ENCODE peak calls at places on chromosomes 1 and 21, in eight cellular contexts. One of them, this sample, is unnamed.

GRCh38 chr1:983736-984475 is 2.0 kb upstream of the PERM1 start:
- DNase-seq in prostate gland: no peak
- DNase-seq in IMR-90: no peak
- DNase-seq in endothelial cell of umbilical vein: no peak
- DNase-seq in right lobe of liver: peak; percentile 54
- DNase-seq in ovary: peak; percentile 56
- DNase-seq in body of pancreas: no peak
- DNase-seq in heart left ventricle: peak; percentile 59
- DNase-seq in this sample: peak; percentile 51

GRCh38 chr1:8512504-8512903 is 194.6 kb downstream of the SLC45A1 start:
- DNase-seq in endothelial cell of umbilical vein: no peak
- DNase-seq in heart left ventricle: no peak
- DNase-seq in ovary: no peak
- DNase-seq in prostate gland: no peak
- DNase-seq in right lobe of liver: no peak
- DNase-seq in IMR-90: no peak
- DNase-seq in body of pancreas: no peak
- DNase-seq in this sample: no peak

GRCh38 chr1:113976609-113977278 is 2.5 kb upstream of the OLFML3 start:
- DNase-seq in body of pancreas: peak; percentile 20
- DNase-seq in heart left ventricle: no peak
- DNase-seq in endothelial cell of umbilical vein: peak; percentile 68
- DNase-seq in ovary: no peak
- DNase-seq in IMR-90: peak; percentile 59
- DNase-seq in prostate gland: no peak
- DNase-seq in right lobe of liver: no peak
- DNase-seq in this sample: no peak

GRCh38 chr1:66357478-66358197 is 176.3 kb upstream of the SGIP1 start:
- DNase-seq in endothelial cell of umbilical vein: no peak
- DNase-seq in right lobe of liver: no peak
- DNase-seq in ovary: no peak
- DNase-seq in prostate gland: no peak
- DNase-seq in IMR-90: no peak
- DNase-seq in body of pancreas: no peak
- DNase-seq in heart left ventricle: no peak
- DNase-seq in this sample: no peak

GRCh38 chr1:244118087-244118761 is 67.1 kb downstream of the ZBTB18 start:
- DNase-seq in prostate gland: no peak
- DNase-seq in heart left ventricle: no peak
- DNase-seq in endothelial cell of umbilical vein: no peak
- DNase-seq in IMR-90: no peak
- DNase-seq in right lobe of liver: no peak
- DNase-seq in body of pancreas: no peak
- DNase-seq in ovary: no peak
- DNase-seq in this sample: no peak

GRCh38 chr1:19163261-19163660 is 46.8 kb downstream of the UBR4 start:
- DNase-seq in IMR-90: peak; percentile 93
- DNase-seq in right lobe of liver: no peak
- DNase-seq in heart left ventricle: no peak
- DNase-seq in prostate gland: peak; percentile 22
- DNase-seq in body of pancreas: no peak
- DNase-seq in ovary: no peak
- DNase-seq in endothelial cell of umbilical vein: peak; percentile 71
- DNase-seq in this sample: no peak

GRCh38 chr1:33341190-33341589 is 20.3 kb upstream of the A3GALT2 start:
- DNase-seq in ovary: no peak
- DNase-seq in prostate gland: no peak
- DNase-seq in endothelial cell of umbilical vein: no peak
- DNase-seq in body of pancreas: no peak
- DNase-seq in right lobe of liver: no peak
- DNase-seq in IMR-90: no peak
- DNase-seq in heart left ventricle: no peak
- DNase-seq in this sample: no peak

GRCh38 chr1:235045034-235045690 is 83.5 kb downstream of the TOMM20 start:
- DNase-seq in ovary: no peak
- DNase-seq in IMR-90: peak; percentile 84
- DNase-seq in prostate gland: no peak
- DNase-seq in heart left ventricle: no peak
- DNase-seq in body of pancreas: no peak
- DNase-seq in endothelial cell of umbilical vein: no peak
- DNase-seq in right lobe of liver: no peak
- DNase-seq in this sample: no peak

GRCh38 chr21:17802568-17802967 is 16.6 kb downstream of the C21orf91 start:
- DNase-seq in body of pancreas: no peak
- DNase-seq in heart left ventricle: no peak
- DNase-seq in right lobe of liver: no peak
- DNase-seq in ovary: no peak
- DNase-seq in IMR-90: peak; percentile 67
- DNase-seq in endothelial cell of umbilical vein: no peak
- DNase-seq in prostate gland: no peak
- DNase-seq in this sample: no peak

GRCh38 chr1:36781098-36781497 is 253.2 kb downstream of the GRIK3 start:
- DNase-seq in prostate gland: no peak
- DNase-seq in ovary: no peak
- DNase-seq in heart left ventricle: no peak
- DNase-seq in right lobe of liver: no peak
- DNase-seq in endothelial cell of umbilical vein: no peak
- DNase-seq in body of pancreas: no peak
- DNase-seq in IMR-90: no peak
- DNase-seq in this sample: no peak

GRCh38 chr1:217270121-217270520 is 360.8 kb downstream of the GPATCH2 start:
- DNase-seq in heart left ventricle: no peak
- DNase-seq in body of pancreas: no peak
- DNase-seq in ovary: no peak
- DNase-seq in IMR-90: no peak
- DNase-seq in right lobe of liver: no peak
- DNase-seq in endothelial cell of umbilical vein: no peak
- DNase-seq in prostate gland: no peak
- DNase-seq in this sample: no peak

GRCh38 chr1:93005252-93005598 is 44.0 kb upstream of the DIPK1A start:
- DNase-seq in body of pancreas: no peak
- DNase-seq in heart left ventricle: no peak
- DNase-seq in prostate gland: no peak
- DNase-seq in IMR-90: no peak
- DNase-seq in right lobe of liver: no peak
- DNase-seq in endothelial cell of umbilical vein: no peak
- DNase-seq in ovary: no peak
- DNase-seq in this sample: no peak

GRCh38 chr1:180236698-180237509 is 6.8 kb downstream of the LHX4 start:
- DNase-seq in ovary: no peak
- DNase-seq in heart left ventricle: no peak
- DNase-seq in body of pancreas: no peak
- DNase-seq in prostate gland: no peak
- DNase-seq in right lobe of liver: no peak
- DNase-seq in endothelial cell of umbilical vein: no peak
- DNase-seq in IMR-90: no peak
- DNase-seq in this sample: no peak

GRCh38 chr1:214102907-214103306 is 115.1 kb downstream of the PROX1 start:
- DNase-seq in IMR-90: peak; percentile 90
- DNase-seq in right lobe of liver: no peak
- DNase-seq in prostate gland: no peak
- DNase-seq in body of pancreas: no peak
- DNase-seq in endothelial cell of umbilical vein: peak; percentile 91
- DNase-seq in heart left ventricle: no peak
- DNase-seq in ovary: no peak
- DNase-seq in this sample: no peak

GRCh38 chr21:39082656-39083376 is 100.4 kb downstream of the PSMG1 start:
- DNase-seq in endothelial cell of umbilical vein: no peak
- DNase-seq in prostate gland: peak; percentile 67
- DNase-seq in ovary: no peak
- DNase-seq in body of pancreas: no peak
- DNase-seq in heart left ventricle: no peak
- DNase-seq in IMR-90: no peak
- DNase-seq in right lobe of liver: no peak
- DNase-seq in this sample: peak; percentile 41

GRCh38 chr1:23634840-23635642 is 56.6 kb upstream of the RPL11 start:
- DNase-seq in endothelial cell of umbilical vein: peak; percentile 83
- DNase-seq in body of pancreas: peak; percentile 71
- DNase-seq in IMR-90: peak; percentile 77
- DNase-seq in right lobe of liver: no peak
- DNase-seq in heart left ventricle: peak; percentile 61
- DNase-seq in prostate gland: peak; percentile 33
- DNase-seq in ovary: peak; percentile 74
- DNase-seq in this sample: peak; percentile 69

DNA sequence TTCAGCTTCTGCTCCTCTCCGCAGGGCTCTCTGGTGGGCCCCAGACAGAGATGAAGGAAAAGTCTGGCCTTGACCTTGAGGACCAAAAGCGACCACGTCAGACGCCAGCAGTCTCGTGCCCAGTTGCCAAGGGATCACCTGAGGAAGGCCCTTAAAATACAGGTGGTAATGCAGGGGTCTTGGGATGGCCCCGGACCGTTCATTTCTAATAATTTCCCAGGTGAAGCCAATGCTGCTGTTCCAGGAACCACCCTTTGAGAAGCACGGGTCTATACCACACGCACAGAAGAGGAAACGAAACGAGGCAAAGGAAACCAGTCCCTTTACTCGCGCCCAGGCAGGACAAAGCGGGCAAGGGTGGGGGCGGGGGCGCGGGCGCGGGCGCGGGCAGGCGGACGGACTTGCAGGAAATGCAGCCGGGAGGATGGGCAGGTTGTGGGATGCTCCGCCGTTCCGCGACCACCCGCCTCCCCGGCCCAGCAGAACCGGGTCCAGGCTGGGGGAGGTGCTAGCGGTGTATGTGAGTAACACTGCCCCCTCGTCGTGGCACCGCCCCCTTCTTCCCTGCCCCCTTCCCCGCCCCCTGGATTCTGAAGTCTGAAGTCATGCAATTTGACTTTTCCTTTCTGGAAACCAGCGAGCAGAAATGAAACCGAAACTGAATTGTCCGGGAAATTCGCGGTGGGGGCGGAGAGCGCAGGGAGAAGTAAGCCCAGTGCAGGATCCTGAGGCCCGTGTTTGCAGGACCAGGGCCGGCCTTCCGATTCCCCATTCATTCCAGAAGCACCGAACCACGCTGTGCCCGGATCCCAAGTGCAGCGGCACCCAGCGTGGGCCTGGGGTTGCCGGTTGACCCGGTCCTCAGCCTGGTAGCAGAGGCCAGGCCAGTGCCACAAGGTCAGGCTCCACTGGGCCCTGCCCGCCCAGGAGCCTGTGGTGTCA is 5.8 kb upstream of the MX1 start:
- DNase-seq in prostate gland: peak; percentile 79
- DNase-seq in IMR-90: peak; percentile 84
- DNase-seq in heart left ventricle: peak; percentile 85
- DNase-seq in ovary: peak; percentile 88
- DNase-seq in right lobe of liver: peak; percentile 83
- DNase-seq in endothelial cell of umbilical vein: peak; percentile 91
- DNase-seq in body of pancreas: peak; percentile 89
- DNase-seq in this sample: peak; percentile 86
- TF ChIP-seq POLR2A in prostate gland: peak; percentile 39
- TF ChIP-seq POLR2A in IMR-90: no peak
- TF ChIP-seq POLR2A in heart left ventricle: no peak
- TF ChIP-seq POLR2A in ovary: no peak
- TF ChIP-seq POLR2A in right lobe of liver: peak; percentile 57
- TF ChIP-seq POLR2A in endothelial cell of umbilical vein: no peak
- TF ChIP-seq POLR2A in body of pancreas: peak; percentile 62
- TF ChIP-seq POLR2A in this sample: no peak

GRCh38 chr1:91689586-91690481 is 189.2 kb downstream of the CDC7 start:
- DNase-seq in right lobe of liver: peak; percentile 30
- DNase-seq in prostate gland: no peak
- DNase-seq in endothelial cell of umbilical vein: peak; percentile 86
- DNase-seq in heart left ventricle: no peak
- DNase-seq in body of pancreas: peak; percentile 13
- DNase-seq in ovary: no peak
- DNase-seq in IMR-90: no peak
- DNase-seq in this sample: no peak
- H3K27ac ChIP-seq in right lobe of liver: peak overlapping the region; percentile 58
- H3K27ac ChIP-seq in prostate gland: no peak overlapping the region
- H3K27ac ChIP-seq in endothelial cell of umbilical vein: peak overlapping the region; percentile 41
- H3K27ac ChIP-seq in heart left ventricle: peak overlapping the region; percentile 31
- H3K27ac ChIP-seq in body of pancreas: peak overlapping the region; percentile 66
- H3K27ac ChIP-seq in ovary: peak overlapping the region; percentile 6
- H3K27ac ChIP-seq in IMR-90: no peak overlapping the region
- H3K27ac ChIP-seq in this sample: no peak overlapping the region

DNA sequence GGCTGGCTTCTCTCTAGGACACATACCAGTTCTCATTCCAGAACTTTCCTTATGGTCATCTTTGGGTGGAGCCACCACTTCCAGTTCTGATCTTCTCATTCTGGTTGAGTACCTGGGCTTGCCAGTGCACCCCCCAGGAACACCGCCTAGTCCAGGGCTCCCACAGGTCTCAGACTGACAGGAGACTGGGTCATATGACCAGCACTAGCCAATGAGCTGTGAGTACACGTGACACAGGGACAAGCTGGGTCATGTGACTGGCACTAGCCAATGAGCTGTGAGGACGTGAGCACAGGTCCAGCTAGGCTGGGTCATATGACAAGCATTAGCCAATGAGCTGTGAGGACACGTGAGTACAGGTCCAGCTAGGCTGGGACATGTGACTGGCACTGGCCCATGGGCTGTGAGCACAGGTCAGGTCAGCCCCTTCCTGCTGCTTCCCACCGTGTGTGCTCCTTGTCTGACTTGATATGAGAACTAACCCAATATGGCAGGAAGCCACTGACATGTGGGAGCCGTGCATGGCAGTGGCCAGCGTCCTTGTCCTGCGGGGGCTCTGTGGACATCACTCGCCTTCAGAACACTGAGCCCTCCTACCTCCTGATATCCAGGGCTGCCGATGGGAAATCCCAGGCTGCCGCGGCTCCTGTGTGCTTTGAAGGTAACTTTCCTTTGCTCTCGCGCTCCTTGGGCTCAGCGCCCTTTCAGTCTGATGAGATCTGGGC is 22.7 kb downstream of the KRTAP10-1 start:
- DNase-seq in ovary: no peak
- DNase-seq in IMR-90: peak; percentile 29
- DNase-seq in heart left ventricle: peak; percentile 14
- DNase-seq in prostate gland: no peak
- DNase-seq in body of pancreas: peak; percentile 88
- DNase-seq in right lobe of liver: peak; percentile 33
- DNase-seq in endothelial cell of umbilical vein: no peak
- DNase-seq in this sample: no peak
- TF ChIP-seq POLR2A in ovary: no peak
- TF ChIP-seq POLR2A in IMR-90: no peak
- TF ChIP-seq POLR2A in heart left ventricle: no peak
- TF ChIP-seq POLR2A in prostate gland: no peak
- TF ChIP-seq POLR2A in body of pancreas: peak; percentile 27
- TF ChIP-seq POLR2A in right lobe of liver: no peak
- TF ChIP-seq POLR2A in endothelial cell of umbilical vein: no peak
- TF ChIP-seq POLR2A in this sample: no peak

DNA sequence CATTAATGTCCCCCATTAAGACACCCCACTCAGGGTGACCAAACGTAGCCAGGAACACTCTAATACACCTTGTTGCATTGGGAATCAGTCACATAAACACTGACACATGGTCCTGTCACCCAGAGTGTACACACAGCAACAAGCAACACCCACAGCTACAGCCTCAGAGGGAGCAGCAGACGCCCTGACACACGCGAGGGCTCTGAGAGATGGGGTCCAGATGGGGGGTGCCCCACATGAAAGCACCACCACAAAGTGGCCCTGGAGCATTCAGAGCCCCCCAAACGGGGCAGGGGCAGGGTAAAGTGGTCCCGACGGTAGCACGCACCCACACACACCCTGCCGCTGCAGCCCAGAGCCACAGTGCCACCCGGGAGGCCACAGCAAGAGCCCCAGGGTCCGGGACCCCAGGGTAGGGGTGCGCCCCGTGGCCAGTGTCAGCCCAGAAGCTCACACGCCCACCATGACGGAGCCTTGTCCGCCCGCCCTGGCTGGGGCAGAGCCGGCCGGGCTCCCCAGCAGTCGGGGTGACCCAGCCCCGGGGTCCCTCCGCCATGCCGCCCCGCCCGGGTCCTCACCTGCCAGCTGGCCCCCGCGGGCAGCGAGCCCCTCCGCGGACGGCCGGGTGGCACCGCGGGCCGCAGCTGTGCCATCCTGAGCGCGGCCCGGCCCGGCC is 47.3 kb downstream of the RAP1GAP start:
- DNase-seq in body of pancreas: no peak
- DNase-seq in IMR-90: no peak
- DNase-seq in right lobe of liver: no peak
- DNase-seq in endothelial cell of umbilical vein: no peak
- DNase-seq in prostate gland: no peak
- DNase-seq in ovary: no peak
- DNase-seq in heart left ventricle: no peak
- DNase-seq in this sample: no peak
- H3K27ac ChIP-seq in body of pancreas: peak overlapping the region; percentile 98
- H3K27ac ChIP-seq in IMR-90: no peak overlapping the region
- H3K27ac ChIP-seq in right lobe of liver: no peak overlapping the region
- H3K27ac ChIP-seq in endothelial cell of umbilical vein: no peak overlapping the region
- H3K27ac ChIP-seq in prostate gland: no peak overlapping the region
- H3K27ac ChIP-seq in ovary: no peak overlapping the region
- H3K27ac ChIP-seq in heart left ventricle: no peak overlapping the region
- H3K27ac ChIP-seq in this sample: no peak overlapping the region